ENCODE peak calls at places on chromosome 17, in four cellular contexts. E, J, Q and W are unnamed samples.

GRCh38 chr17:72560303-72561247 is 439.8 kb downstream of the SOX9 start:
- DNase-seq in E (peak), J (peak), Q (peak), W (no peak)

GRCh38 chr17:12982224-12982623 is 35.6 kb downstream of the ELAC2 start:
- DNase-seq in E (no peak), J (no peak), Q (no peak), W (peak)

GRCh38 chr17:49409066-49409465 is 5.6 kb downstream of the PHB1 start:
- DNase-seq in E (no peak), J (no peak), Q (no peak), W (no peak)

GRCh38 chr17:68640601-68641000 is 39.4 kb upstream of the FAM20A start:
- DNase-seq in E (no peak), J (no peak), Q (no peak), W (no peak)

GRCh38 chr17:32877164-32877764 is 340 bp upstream of the MYO1D start:
- DNase-seq in E (peak), J (peak), Q (peak), W (peak)

GRCh38 chr17:51422634-51423033 is 162.3 kb downstream of the UTP18 start:
- DNase-seq in E (no peak), J (no peak), Q (no peak), W (no peak)

GRCh38 chr17:31156326-31156725 is 61.5 kb downstream of the NF1 start:
- DNase-seq in E (no peak), J (no peak), Q (no peak), W (no peak)

GRCh38 chr17:32185875-32186274 is 43.6 kb downstream of the RHOT1 start:
- DNase-seq in E (no peak), J (no peak), Q (no peak), W (no peak)

GRCh38 chr17:7003745-7004144 is 7.9 kb downstream of the ALOX12 start:
- DNase-seq in E (no peak), J (no peak), Q (no peak), W (no peak)

GRCh38 chr17:82008258-82008940 is 14.3 kb downstream of the CENPX start:
- DNase-seq in E (peak), J (no peak), Q (no peak), W (no peak)

GRCh38 chr17:2850991-2851390 is 54.8 kb downstream of the RAP1GAP2 start:
- DNase-seq in E (no peak), J (no peak), Q (no peak), W (no peak)

GRCh38 chr17:30476726-30477082 is 504 bp upstream of the GOSR1 start:
- DNase-seq in E (no peak), J (no peak), Q (peak), W (no peak)

GRCh38 chr17:7838291-7839075 is 4.5 kb downstream of the KDM6B start:
- DNase-seq in E (peak), J (no peak), Q (peak), W (no peak)

GRCh38 chr17:38982858-38983746 is 15.9 kb upstream of the FBXO47 start:
- DNase-seq in E (peak), J (peak), Q (peak), W (peak)

GRCh38 chr17:38424297-38424972 is 3.8 kb upstream of the ARHGAP23 start:
- DNase-seq in E (no peak), J (no peak), Q (no peak), W (no peak)

GRCh38 chr17:42408076-42408475 is 15.0 kb downstream of the CAVIN1 start:
- DNase-seq in E (no peak), J (no peak), Q (no peak), W (no peak)

GRCh38 chr17:17493249-17493985 is 2.8 kb downstream of the RASD1 start:
- DNase-seq in E (no peak), J (no peak), Q (no peak), W (no peak)

GRCh38 chr17:10742431-10742830 is 12.6 kb upstream of the TMEM220 start:
- DNase-seq in E (no peak), J (no peak), Q (no peak), W (no peak)

GRCh38 chr17:28090551-28090950 is 48.1 kb downstream of the NLK start:
- DNase-seq in E (no peak), J (no peak), Q (no peak), W (no peak)

GRCh38 chr17:10724546-10725195 is 5.2 kb downstream of the TMEM220 start:
- DNase-seq in E (no peak), J (no peak), Q (no peak), W (no peak)

GRCh38 chr17:63998721-63999679 is 849 bp downstream of the PRR29 start:
- DNase-seq in E (peak), J (no peak), Q (peak), W (no peak)

GRCh38 chr17:63700528-63701441 is 860 bp upstream of the LIMD2 start:
- DNase-seq in E (peak), J (peak), Q (no peak), W (no peak)

GRCh38 chr17:4598776-4599504 is 14.6 kb downstream of the SMTNL2 start:
- DNase-seq in E (peak), J (no peak), Q (no peak), W (no peak)

GRCh38 chr17:57011482-57012015 is 33.6 kb downstream of the SCPEP1 start:
- DNase-seq in E (no peak), J (no peak), Q (no peak), W (no peak)

GRCh38 chr17:29263916-29264315 is 17.3 kb downstream of the CRYBA1 start:
- DNase-seq in E (no peak), J (no peak), Q (no peak), W (no peak)

GRCh38 chr17:59954856-59955255 is 9.7 kb downstream of the RNFT1 start:
- DNase-seq in E (no peak), J (no peak), Q (no peak), W (no peak)

GRCh38 chr17:16439867-16440351 is 24.5 kb downstream of the TRPV2 start:
- DNase-seq in E (no peak), J (no peak), Q (no peak), W (no peak)
- TF ChIP-seq USF1 in E (no peak), J (no peak), Q (no peak), W (no peak)

GRCh38 chr17:44132275-44132821 is 8.9 kb upstream of the HDAC5 start:
- DNase-seq in E (no peak), J (no peak), Q (peak), W (no peak)
- TF ChIP-seq USF1 in E (no peak), J (no peak), Q (no peak), W (no peak)

GRCh38 chr17:34095101-34095500 is 160.0 kb upstream of the CCL2 start:
- DNase-seq in E (no peak), J (no peak), Q (no peak), W (no peak)
- TF ChIP-seq USF1 in E (no peak), J (no peak), Q (no peak), W (no peak)

GRCh38 chr17:76445697-76446448 is 7.1 kb downstream of the UBE2O start:
- DNase-seq in E (no peak), J (no peak), Q (no peak), W (no peak)

GRCh38 chr17:76444518-76445311 is 8.2 kb downstream of the UBE2O start:
- DNase-seq in E (no peak), J (no peak), Q (no peak), W (no peak)

GRCh38 chr17:76447931-76448652 is 4.9 kb downstream of the UBE2O start:
- DNase-seq in E (peak), J (no peak), Q (no peak), W (no peak)

GRCh38 chr17:76449126-76449525 is 3.8 kb downstream of the UBE2O start:
- DNase-seq in E (no peak), J (no peak), Q (no peak), W (no peak)

GRCh38 chr17:76446449-76447231 is 6.3 kb downstream of the UBE2O start:
- DNase-seq in E (no peak), J (no peak), Q (peak), W (no peak)
- TF ChIP-seq USF1 in E (no peak), J (no peak), Q (no peak), W (no peak)

DNA sequence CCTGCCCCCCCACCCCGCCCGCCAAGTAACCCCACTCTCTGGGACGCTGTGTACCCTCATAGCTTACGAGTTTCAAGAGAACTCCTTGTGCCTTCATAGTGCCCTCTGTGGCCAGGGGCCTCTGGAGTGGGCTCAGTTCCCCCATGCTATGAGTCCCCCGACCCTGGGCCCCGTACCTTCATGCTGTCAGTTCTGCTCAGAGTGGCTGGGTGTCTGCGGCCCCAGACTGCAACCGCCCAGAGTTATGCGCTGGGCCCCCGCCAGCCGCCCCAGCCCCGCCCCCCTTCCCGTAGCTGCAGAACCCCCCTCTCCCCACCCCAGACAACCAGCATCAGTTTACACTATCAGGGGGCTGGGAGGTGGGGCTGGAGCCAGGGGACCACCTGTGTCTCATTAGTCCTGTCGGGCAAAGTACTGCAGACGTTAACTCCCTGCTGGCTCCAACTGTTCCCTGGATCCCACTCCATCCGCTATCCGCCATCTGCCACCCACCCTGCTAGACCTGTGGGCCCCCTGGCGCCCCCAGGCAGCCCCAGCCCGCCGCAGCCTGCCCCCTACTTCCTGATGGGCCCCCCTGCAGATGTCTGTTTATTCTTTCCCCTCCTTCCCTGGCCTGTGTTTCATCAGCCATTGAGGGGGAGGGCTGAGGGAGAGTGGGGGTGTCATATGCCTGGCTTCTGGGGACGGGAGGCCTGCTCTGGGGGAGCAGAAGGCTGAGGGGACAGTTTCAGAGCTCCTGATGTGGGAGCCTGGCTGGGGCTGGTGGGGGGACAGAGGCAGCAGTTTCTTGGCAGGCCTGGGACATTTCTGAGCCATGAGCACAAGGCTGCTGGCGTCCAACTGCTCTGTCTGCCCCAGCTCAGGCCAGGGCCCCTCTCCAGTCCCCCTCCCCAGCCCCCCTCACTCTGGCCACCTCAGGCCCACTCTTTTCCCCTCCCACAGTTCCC is at the start of gene MFAP4:
- DNase-seq in E (peak), J (peak), Q (no peak), W (no peak)
- TF ChIP-seq USF1 in E (no peak), J (no peak), Q (no peak), W (no peak)

DNA sequence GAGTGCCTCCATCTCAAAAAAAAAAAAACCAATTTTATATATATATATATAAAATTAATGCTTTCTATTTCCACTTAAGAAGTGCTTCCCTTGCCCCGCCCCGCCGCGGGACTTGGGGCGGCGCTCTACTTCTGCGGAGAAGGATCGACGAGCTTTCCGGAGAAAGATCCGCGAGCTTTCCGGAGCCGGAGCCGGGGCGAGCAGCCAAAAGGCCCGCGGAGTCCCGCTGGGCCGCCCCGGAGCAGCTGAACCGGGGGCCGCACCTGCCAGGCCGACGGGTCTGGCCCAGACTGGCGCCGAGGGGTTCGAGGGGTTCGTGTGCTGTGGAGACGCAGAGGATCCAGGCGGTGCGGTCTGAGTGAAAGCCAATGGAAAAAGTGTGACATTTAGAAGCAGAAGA is 50.7 kb downstream of the TBC1D26 start:
- DNase-seq in E (no peak), J (peak), Q (no peak), W (no peak)
- TF ChIP-seq USF1 in E (no peak), J (no peak), Q (no peak), W (no peak)

GRCh38 chr17:35645923-35646322 is 58.8 kb downstream of the AP2B1 start:
- DNase-seq in E (no peak), J (no peak), Q (no peak), W (no peak)

DNA sequence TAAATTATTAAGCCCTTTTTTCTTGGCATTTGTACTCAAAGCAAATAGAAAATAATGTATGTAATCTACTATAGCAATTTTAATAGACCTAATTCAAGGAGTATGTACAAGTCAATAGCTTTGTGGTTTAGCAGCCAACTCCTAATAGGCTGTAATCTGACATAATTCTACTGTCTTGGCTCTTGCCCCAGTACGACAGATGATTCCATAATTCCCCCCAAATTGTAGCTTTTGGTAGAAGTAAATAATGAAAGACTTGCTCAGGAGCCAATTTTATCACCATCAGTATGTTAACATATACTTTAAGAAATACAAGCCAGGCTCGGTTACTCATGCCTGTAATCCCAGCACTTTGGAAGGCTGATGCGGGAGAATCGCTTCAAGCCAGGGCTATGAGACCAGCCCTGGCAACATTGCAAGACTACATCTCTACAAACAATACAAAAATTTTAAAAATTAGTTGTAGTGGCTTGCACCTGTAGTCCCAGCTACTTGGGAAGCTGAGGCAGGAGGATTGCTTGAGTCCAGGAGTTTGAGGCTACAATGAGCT is 53.9 kb downstream of the AP2B1 start:
- DNase-seq in E (no peak), J (no peak), Q (no peak), W (no peak)
- TF ChIP-seq USF1 in E (no peak), J (no peak), Q (no peak), W (no peak)

GRCh38 chr17:79088266-79088996 is 13.8 kb downstream of the ENGASE start:
- DNase-seq in E (no peak), J (no peak), Q (no peak), W (no peak)
- TF ChIP-seq USF1 in E (no peak), J (no peak), Q (no peak), W (no peak)